ENCODE peak calls at places on chromosome 2, in nine cellular contexts. M, P, D, G, J, N, B, S and K are unnamed samples.

GRCh38 chr2:62014102-62014501 is 108.6 kb downstream of the COMMD1 start:
- DNase-seq in B (peak), J (no peak), M (peak), D (peak), G (peak), N (peak), S (peak), P (peak), K (peak)

GRCh38 chr2:66021296-66021695 is 413.6 kb upstream of the MEIS1 start:
- DNase-seq in B (peak), J (no peak), N (no peak), M (no peak), P (no peak), G (no peak), S (peak), D (no peak), K (no peak)

GRCh38 chr2:6826081-6826913 is 39.4 kb downstream of the CMPK2 start:
- DNase-seq in G (peak), M (peak), P (peak), N (no peak), J (peak), B (peak), S (no peak), D (peak), K (no peak)

GRCh38 chr2:42867093-42868065 is 75.0 kb upstream of the HAAO start:
- DNase-seq in M (no peak), G (no peak), P (no peak), D (no peak), B (peak), J (no peak), S (no peak), N (no peak), K (no peak)

GRCh38 chr2:62221141-62221540 is 25.2 kb downstream of the B3GNT2 start:
- DNase-seq in G (no peak), B (no peak), D (no peak), S (no peak), P (peak), J (no peak), M (no peak), N (no peak), K (no peak)

GRCh38 chr2:17495590-17495989 is 22.6 kb downstream of the RAD51AP2 start:
- DNase-seq in B (peak), N (no peak), P (no peak), J (no peak), G (no peak), D (no peak), S (no peak), M (no peak), K (no peak)

GRCh38 chr2:138058427-138058826 is 94.2 kb downstream of the HNMT start:
- DNase-seq in N (no peak), B (no peak), M (no peak), P (no peak), J (no peak), D (no peak), G (no peak), S (no peak), K (no peak)

GRCh38 chr2:69309336-69310048 is 77.5 kb downstream of the GFPT1 start:
- DNase-seq in J (no peak), N (peak), D (no peak), P (peak), G (no peak), B (peak), M (peak), S (no peak), K (peak)

GRCh38 chr2:20049631-20050030 is 1.8 kb downstream of the LAPTM4A start:
- DNase-seq in P (peak), N (no peak), G (no peak), J (no peak), B (peak), M (no peak), D (no peak), S (no peak), K (no peak)

GRCh38 chr2:77768508-77768907 is 246.3 kb upstream of the LRRTM4 start:
- DNase-seq in B (no peak), P (no peak), J (no peak), M (no peak), G (no peak), S (no peak), N (no peak), D (no peak), K (no peak)

GRCh38 chr2:23009545-23010149 is 375.3 kb upstream of the KLHL29 start:
- DNase-seq in P (peak), M (no peak), J (no peak), N (no peak), B (no peak), S (no peak), G (peak), D (peak), K (peak)

GRCh38 chr2:162182395-162182794 is 30.3 kb upstream of the GCG start:
- DNase-seq in B (no peak), D (no peak), J (no peak), P (no peak), M (no peak), N (no peak), G (no peak), S (no peak), K (no peak)

GRCh38 chr2:225117061-225117716 is 74.9 kb upstream of the DOCK10 start:
- DNase-seq in J (no peak), P (no peak), N (no peak), D (no peak), M (no peak), S (no peak), G (no peak), B (no peak), K (no peak)

GRCh38 chr2:120761911-120762310 is 26.2 kb downstream of the GLI2 start:
- DNase-seq in J (no peak), S (no peak), G (peak), P (no peak), N (no peak), B (no peak), D (no peak), M (no peak), K (peak)

GRCh38 chr2:2730301-2730833 is 399.3 kb upstream of the MYT1L start:
- DNase-seq in N (no peak), S (no peak), D (no peak), G (no peak), J (no peak), P (no peak), B (no peak), M (no peak), K (no peak)